ENCODE peak calls at places on chromosomes 3 and 15, in five cellular contexts. X is cardiac muscle cell, I is psoas muscle, C is endothelial cell of umbilical vein, B is A549. S is an unnamed sample.
A peak's percentile ranks its signal among the peaks of the same experiment; 100 is the strongest.

GRCh38 chr3:175777495-175777894 is 918.4 kb downstream of the NAALADL2 start:
- DNase-seq in X (no peak), I (no peak), C (peak; percentile 10), B (no peak), S (no peak)

GRCh38 chr3:107452436-107452835 is 70.3 kb upstream of the BBX start:
- DNase-seq in X (no peak), I (no peak), C (no peak), B (no peak), S (no peak)

GRCh38 chr15:43922021-43922420 is 95.2 kb downstream of the WDR76 start:
- DNase-seq in X (no peak), I (no peak), C (no peak), B (no peak), S (no peak)

GRCh38 chr15:89419370-89419984 is 76.9 kb downstream of the RHCG start:
- DNase-seq in X (peak; percentile 87), I (no peak), C (peak; percentile 23), B (peak; percentile 48), S (no peak)

GRCh38 chr3:187919018-187919417 is 173.8 kb upstream of the BCL6 start:
- DNase-seq in X (no peak), I (no peak), C (no peak), B (no peak), S (no peak)

GRCh38 chr3:126979076-126979628 is 3.8 kb upstream of the PLXNA1 start:
- DNase-seq in X (no peak), I (no peak), C (no peak), B (no peak), S (no peak)

GRCh38 chr15:70504305-70504951 is 258.9 kb downstream of the UACA start:
- DNase-seq in X (no peak), I (peak; percentile 71), C (no peak), B (no peak), S (no peak)

GRCh38 chr3:134355416-134355815 is 18.8 kb downstream of the AMOTL2 start:
- DNase-seq in X (no peak), I (no peak), C (no peak), B (no peak), S (no peak)

GRCh38 chr3:160368804-160369203 is 30.2 kb downstream of the IFT80 start:
- DNase-seq in X (no peak), I (no peak), C (no peak), B (no peak), S (no peak)

GRCh38 chr15:78108300-78109084 is 16.1 kb downstream of the SH2D7 start:
- DNase-seq in X (peak; percentile 89), I (peak; percentile 86), C (peak; percentile 82), B (peak; percentile 98), S (peak; percentile 59)

GRCh38 chr15:41934843-41935242 is 37.5 kb downstream of the EHD4 start:
- DNase-seq in X (no peak), I (no peak), C (peak; percentile 71), B (no peak), S (no peak)

GRCh38 chr15:68401496-68402431 is 30.2 kb downstream of the ITGA11 start:
- DNase-seq in X (no peak), I (no peak), C (no peak), B (no peak), S (no peak)

GRCh38 chr3:64225695-64226499 is 631 bp upstream of the PRICKLE2 start:
- DNase-seq in X (no peak), I (no peak), C (no peak), B (no peak), S (no peak)
- H3K4me3 ChIP-seq in X (no peak overlapping the region), I (peak overlapping the region; percentile 53), C (peak overlapping the region; percentile 52), B (peak overlapping the region; percentile 70), S (peak overlapping the region; percentile 29)

GRCh38 chr3:42600958-42601675 is 631 bp downstream of the NKTR start:
- DNase-seq in X (peak; percentile 81), I (peak; percentile 55), C (peak; percentile 68), B (peak; percentile 16), S (peak; percentile 16)
- TF ChIP-seq CTCF in X (no peak), I (peak; percentile 10), C (no peak), B (no peak), S (no peak)

DNA sequence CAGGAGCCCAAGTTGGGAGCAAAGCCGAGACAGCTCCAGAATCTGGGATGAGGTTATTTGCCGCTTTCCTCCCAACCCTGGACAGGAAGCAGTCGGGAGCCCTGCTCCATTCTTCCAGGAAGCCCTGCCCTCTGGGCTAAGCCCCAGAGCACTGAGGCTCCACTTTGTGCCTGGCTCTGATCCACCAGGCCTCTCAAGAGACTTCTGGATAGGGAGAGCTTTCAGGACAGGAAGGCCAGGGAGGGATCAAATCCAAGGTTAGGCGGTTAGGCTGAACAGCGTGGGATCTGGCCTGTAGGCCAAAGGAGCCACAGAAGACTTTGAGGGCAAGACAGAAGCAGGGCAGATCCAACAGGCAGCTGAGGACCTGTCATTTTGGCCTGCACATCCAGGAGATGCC is 835 bp downstream of the STOML1 start:
- DNase-seq in X (no peak), I (peak; percentile 86), C (peak; percentile 53), B (no peak), S (no peak)
- H3K4me3 ChIP-seq in X (peak overlapping the region; percentile 61), I (peak overlapping the region; percentile 97), C (peak overlapping the region; percentile 67), B (peak overlapping the region; percentile 83), S (peak overlapping the region; percentile 68)

GRCh38 chr3:120532969-120533368 is 63.2 kb upstream of the NDUFB4 start:
- DNase-seq in X (no peak), I (no peak), C (no peak), B (no peak), S (no peak)
- TF ChIP-seq CTCF in X (no peak), I (no peak), C (no peak), B (no peak), S (no peak)

GRCh38 chr3:190362258-190362657 is 25.7 kb upstream of the CLDN16 start:
- DNase-seq in X (no peak), I (no peak), C (no peak), B (no peak), S (no peak)
- H3K4me3 ChIP-seq in X (no peak overlapping the region), I (no peak overlapping the region), C (no peak overlapping the region), B (no peak overlapping the region), S (no peak overlapping the region)

GRCh38 chr3:170732660-170733245 is 137.2 kb downstream of the RPL22L1 start:
- DNase-seq in X (no peak), I (no peak), C (no peak), B (no peak), S (no peak)

GRCh38 chr3:170734737-170735070 is 135.3 kb downstream of the RPL22L1 start:
- DNase-seq in X (no peak), I (no peak), C (no peak), B (no peak), S (no peak)

GRCh38 chr3:170731281-170731680 is 138.7 kb downstream of the RPL22L1 start:
- DNase-seq in X (no peak), I (no peak), C (no peak), B (no peak), S (no peak)

GRCh38 chr3:170735821-170736220 is 134.2 kb downstream of the RPL22L1 start:
- DNase-seq in X (no peak), I (no peak), C (no peak), B (no peak), S (no peak)

DNA sequence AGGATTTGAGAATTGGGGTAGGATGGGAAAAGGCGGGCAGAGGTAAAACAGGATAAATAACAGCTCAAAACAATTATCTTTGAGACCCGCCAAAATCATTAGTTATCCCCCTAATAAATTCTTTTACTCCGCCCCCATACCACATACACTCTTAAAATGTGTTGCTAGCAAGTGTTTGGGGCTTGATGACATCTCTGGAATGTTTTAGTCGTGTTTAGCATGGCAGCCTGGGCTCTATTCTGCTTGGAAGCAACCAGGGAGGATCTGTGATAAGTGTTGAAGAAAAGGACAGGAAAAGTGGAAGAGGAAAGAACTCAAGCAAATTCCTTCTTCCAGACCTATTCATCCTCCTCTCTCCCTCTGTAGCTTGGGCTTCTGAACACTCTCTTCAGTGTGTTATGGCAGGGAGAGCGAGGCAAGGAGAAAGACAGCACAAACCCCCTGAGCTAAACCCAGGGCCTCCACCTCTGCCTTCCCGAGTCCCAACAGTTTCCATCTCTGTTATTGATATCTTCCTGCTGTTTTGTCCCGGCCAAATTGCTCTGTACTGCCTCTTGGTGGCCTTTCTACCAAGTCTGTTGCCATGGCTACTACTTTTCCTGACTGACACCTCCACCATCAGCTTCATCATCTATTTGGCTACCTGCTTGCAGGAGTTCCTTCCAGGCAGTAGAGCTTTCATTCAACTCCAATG is 135.8 kb downstream of the RPL22L1 start:
- DNase-seq in X (no peak), I (no peak), C (no peak), B (no peak), S (no peak)
- TF ChIP-seq CTCF in X (no peak), I (no peak), C (no peak), B (no peak), S (no peak)

GRCh38 chr3:147413712-147414325 is 4.7 kb downstream of the ZIC1 start:
- DNase-seq in X (no peak), I (no peak), C (no peak), B (no peak), S (no peak)
- H3K4me3 ChIP-seq in X (no peak overlapping the region), I (peak overlapping the region; percentile 75), C (no peak overlapping the region), B (no peak overlapping the region), S (no peak overlapping the region)

DNA sequence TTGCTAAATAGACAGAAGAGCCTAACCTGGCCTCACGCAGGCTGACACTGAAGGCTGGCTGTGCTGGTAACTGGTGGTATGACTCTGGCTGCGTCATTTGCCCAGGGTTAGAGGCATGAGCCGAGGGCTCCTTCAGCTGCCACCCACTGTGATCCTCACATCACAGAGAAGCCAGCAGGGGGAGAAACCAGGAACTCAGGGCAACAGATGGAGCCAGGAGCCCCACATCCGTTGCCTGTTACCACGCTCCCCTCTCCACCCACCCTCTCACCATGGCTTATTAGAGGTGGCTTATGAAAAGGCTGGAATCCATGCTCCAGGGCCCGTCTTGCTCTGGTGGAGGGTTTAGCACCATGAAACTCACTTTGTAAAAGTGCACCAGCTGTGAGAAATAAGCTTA is 60.7 kb downstream of the ASB7 start:
- DNase-seq in X (no peak), I (no peak), C (no peak), B (peak; percentile 87), S (no peak)
- TF ChIP-seq CTCF in X (peak; percentile 39), I (no peak), C (peak; percentile 24), B (peak; percentile 16), S (peak; percentile 56)

DNA sequence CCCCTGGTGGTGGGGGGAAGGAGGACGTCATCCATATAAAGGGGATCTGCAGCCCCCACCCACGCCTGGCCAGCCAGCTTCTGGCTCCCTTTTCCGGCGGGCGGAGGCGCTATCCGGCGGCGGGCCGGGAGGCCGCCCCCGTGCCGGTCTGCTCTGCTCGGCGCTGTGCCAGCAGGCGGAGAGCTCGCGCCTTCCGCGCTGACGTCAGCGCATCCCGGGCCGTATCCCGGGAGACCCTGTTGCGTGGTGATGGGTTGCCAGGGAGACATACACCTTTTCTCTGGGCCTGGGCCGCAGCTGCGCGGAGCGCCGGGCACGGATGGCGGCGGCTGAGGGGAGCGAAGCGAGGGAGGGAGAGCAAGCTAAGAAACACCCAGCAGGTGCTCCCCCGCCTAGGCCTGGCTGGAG is 1.1 kb downstream of the FAM131A start:
- DNase-seq in X (peak; percentile 32), I (peak; percentile 85), C (peak; percentile 84), B (no peak), S (no peak)
- H3K4me3 ChIP-seq in X (no peak overlapping the region), I (peak overlapping the region; percentile 79), C (peak overlapping the region; percentile 21), B (no peak overlapping the region), S (no peak overlapping the region)